ENCODE peak calls at places on chromosome 1, in ten cellular contexts. One of them, this sample, is unnamed.

GRCh38 chr1:113975211-113975895 is 3.9 kb upstream of the OLFML3 start:
- DNase-seq in WTC11: no peak
- DNase-seq in GM23248: peak; percentile 64
- DNase-seq in stimulated activated CD8-positive, alpha-beta memory T cell treated with anti-CD3 and anti-CD28 coated beads, Interleukin-2, amount 100 ng/mL, for 48 hours: no peak
- DNase-seq in neural crest cell: no peak
- DNase-seq in non-pigmented ciliary epithelial cell: no peak
- DNase-seq in RWPE1: no peak
- DNase-seq in left cardiac atrium: no peak
- DNase-seq in NK-92 treated with Interleukin-12 subunit alpha and Interleukin-12 subunit beta, amount 100 ng/mL, for 24 hours: peak; percentile 19
- DNase-seq in nucleus accumbens: no peak
- DNase-seq in this sample: no peak

GRCh38 chr1:232306269-232306911 is 323.5 kb downstream of the SIPA1L2 start:
- DNase-seq in WTC11: peak; percentile 35
- DNase-seq in GM23248: no peak
- DNase-seq in stimulated activated CD8-positive, alpha-beta memory T cell treated with anti-CD3 and anti-CD28 coated beads, Interleukin-2, amount 100 ng/mL, for 48 hours: no peak
- DNase-seq in neural crest cell: no peak
- DNase-seq in non-pigmented ciliary epithelial cell: no peak
- DNase-seq in RWPE1: no peak
- DNase-seq in left cardiac atrium: peak; percentile 41
- DNase-seq in NK-92 treated with Interleukin-12 subunit alpha and Interleukin-12 subunit beta, amount 100 ng/mL, for 24 hours: no peak
- DNase-seq in nucleus accumbens: no peak
- DNase-seq in this sample: no peak

GRCh38 chr1:11701551-11701961 is 10.0 kb downstream of the DRAXIN start:
- DNase-seq in WTC11: no peak
- DNase-seq in GM23248: peak; percentile 61
- DNase-seq in stimulated activated CD8-positive, alpha-beta memory T cell treated with anti-CD3 and anti-CD28 coated beads, Interleukin-2, amount 100 ng/mL, for 48 hours: no peak
- DNase-seq in neural crest cell: no peak
- DNase-seq in non-pigmented ciliary epithelial cell: no peak
- DNase-seq in RWPE1: no peak
- DNase-seq in left cardiac atrium: no peak
- DNase-seq in NK-92 treated with Interleukin-12 subunit alpha and Interleukin-12 subunit beta, amount 100 ng/mL, for 24 hours: no peak
- DNase-seq in nucleus accumbens: peak; percentile 62
- DNase-seq in this sample: no peak

GRCh38 chr1:235974616-235975015 is 90.3 kb downstream of the NID1 start:
- DNase-seq in WTC11: no peak
- DNase-seq in GM23248: no peak
- DNase-seq in stimulated activated CD8-positive, alpha-beta memory T cell treated with anti-CD3 and anti-CD28 coated beads, Interleukin-2, amount 100 ng/mL, for 48 hours: no peak
- DNase-seq in neural crest cell: no peak
- DNase-seq in non-pigmented ciliary epithelial cell: no peak
- DNase-seq in RWPE1: no peak
- DNase-seq in left cardiac atrium: no peak
- DNase-seq in NK-92 treated with Interleukin-12 subunit alpha and Interleukin-12 subunit beta, amount 100 ng/mL, for 24 hours: no peak
- DNase-seq in nucleus accumbens: no peak
- DNase-seq in this sample: no peak

GRCh38 chr1:192879416-192879815 is 70.6 kb downstream of the RGS2 start:
- DNase-seq in WTC11: no peak
- DNase-seq in GM23248: peak; percentile 16
- DNase-seq in stimulated activated CD8-positive, alpha-beta memory T cell treated with anti-CD3 and anti-CD28 coated beads, Interleukin-2, amount 100 ng/mL, for 48 hours: no peak
- DNase-seq in neural crest cell: no peak
- DNase-seq in non-pigmented ciliary epithelial cell: no peak
- DNase-seq in RWPE1: no peak
- DNase-seq in left cardiac atrium: no peak
- DNase-seq in NK-92 treated with Interleukin-12 subunit alpha and Interleukin-12 subunit beta, amount 100 ng/mL, for 24 hours: no peak
- DNase-seq in nucleus accumbens: no peak
- DNase-seq in this sample: no peak

GRCh38 chr1:22702255-22702654 is 8.4 kb upstream of the EPHB2 start:
- DNase-seq in WTC11: no peak
- DNase-seq in GM23248: no peak
- DNase-seq in stimulated activated CD8-positive, alpha-beta memory T cell treated with anti-CD3 and anti-CD28 coated beads, Interleukin-2, amount 100 ng/mL, for 48 hours: no peak
- DNase-seq in neural crest cell: no peak
- DNase-seq in non-pigmented ciliary epithelial cell: no peak
- DNase-seq in RWPE1: no peak
- DNase-seq in left cardiac atrium: no peak
- DNase-seq in NK-92 treated with Interleukin-12 subunit alpha and Interleukin-12 subunit beta, amount 100 ng/mL, for 24 hours: no peak
- DNase-seq in nucleus accumbens: no peak
- DNase-seq in this sample: no peak

GRCh38 chr1:222071313-222071886 is 329.5 kb upstream of the DUSP10 start:
- DNase-seq in WTC11: no peak
- DNase-seq in GM23248: no peak
- DNase-seq in stimulated activated CD8-positive, alpha-beta memory T cell treated with anti-CD3 and anti-CD28 coated beads, Interleukin-2, amount 100 ng/mL, for 48 hours: no peak
- DNase-seq in neural crest cell: no peak
- DNase-seq in non-pigmented ciliary epithelial cell: no peak
- DNase-seq in RWPE1: no peak
- DNase-seq in left cardiac atrium: no peak
- DNase-seq in NK-92 treated with Interleukin-12 subunit alpha and Interleukin-12 subunit beta, amount 100 ng/mL, for 24 hours: no peak
- DNase-seq in nucleus accumbens: no peak
- DNase-seq in this sample: no peak

GRCh38 chr1:13593511-13594131 is 10.0 kb downstream of the PDPN start:
- DNase-seq in WTC11: peak; percentile 41
- DNase-seq in GM23248: peak; percentile 92
- DNase-seq in stimulated activated CD8-positive, alpha-beta memory T cell treated with anti-CD3 and anti-CD28 coated beads, Interleukin-2, amount 100 ng/mL, for 48 hours: no peak
- DNase-seq in neural crest cell: no peak
- DNase-seq in non-pigmented ciliary epithelial cell: peak; percentile 60
- DNase-seq in RWPE1: no peak
- DNase-seq in left cardiac atrium: peak; percentile 67
- DNase-seq in NK-92 treated with Interleukin-12 subunit alpha and Interleukin-12 subunit beta, amount 100 ng/mL, for 24 hours: no peak
- DNase-seq in nucleus accumbens: no peak
- DNase-seq in this sample: no peak

GRCh38 chr1:204578867-204579664 is 62.9 kb downstream of the MDM4 start:
- DNase-seq in WTC11: peak; percentile 39
- DNase-seq in GM23248: peak; percentile 24
- DNase-seq in stimulated activated CD8-positive, alpha-beta memory T cell treated with anti-CD3 and anti-CD28 coated beads, Interleukin-2, amount 100 ng/mL, for 48 hours: no peak
- DNase-seq in neural crest cell: no peak
- DNase-seq in non-pigmented ciliary epithelial cell: no peak
- DNase-seq in RWPE1: no peak
- DNase-seq in left cardiac atrium: peak; percentile 48
- DNase-seq in NK-92 treated with Interleukin-12 subunit alpha and Interleukin-12 subunit beta, amount 100 ng/mL, for 24 hours: no peak
- DNase-seq in nucleus accumbens: no peak
- DNase-seq in this sample: peak; percentile 43

GRCh38 chr1:49036700-49037099 is 260.0 kb upstream of the BEND5 start:
- DNase-seq in WTC11: peak; percentile 24
- DNase-seq in GM23248: no peak
- DNase-seq in stimulated activated CD8-positive, alpha-beta memory T cell treated with anti-CD3 and anti-CD28 coated beads, Interleukin-2, amount 100 ng/mL, for 48 hours: no peak
- DNase-seq in neural crest cell: no peak
- DNase-seq in non-pigmented ciliary epithelial cell: no peak
- DNase-seq in RWPE1: no peak
- DNase-seq in left cardiac atrium: no peak
- DNase-seq in NK-92 treated with Interleukin-12 subunit alpha and Interleukin-12 subunit beta, amount 100 ng/mL, for 24 hours: no peak
- DNase-seq in nucleus accumbens: no peak
- DNase-seq in this sample: no peak

GRCh38 chr1:169886422-169886821 is 7.3 kb downstream of the SCYL3 start:
- DNase-seq in WTC11: no peak
- DNase-seq in GM23248: no peak
- DNase-seq in stimulated activated CD8-positive, alpha-beta memory T cell treated with anti-CD3 and anti-CD28 coated beads, Interleukin-2, amount 100 ng/mL, for 48 hours: no peak
- DNase-seq in neural crest cell: no peak
- DNase-seq in non-pigmented ciliary epithelial cell: no peak
- DNase-seq in RWPE1: no peak
- DNase-seq in left cardiac atrium: no peak
- DNase-seq in NK-92 treated with Interleukin-12 subunit alpha and Interleukin-12 subunit beta, amount 100 ng/mL, for 24 hours: no peak
- DNase-seq in nucleus accumbens: no peak
- DNase-seq in this sample: no peak

GRCh38 chr1:64476251-64476952 is 6.5 kb downstream of the CACHD1 start:
- DNase-seq in WTC11: no peak
- DNase-seq in GM23248: peak; percentile 86
- DNase-seq in stimulated activated CD8-positive, alpha-beta memory T cell treated with anti-CD3 and anti-CD28 coated beads, Interleukin-2, amount 100 ng/mL, for 48 hours: no peak
- DNase-seq in neural crest cell: no peak
- DNase-seq in non-pigmented ciliary epithelial cell: peak; percentile 80
- DNase-seq in RWPE1: no peak
- DNase-seq in left cardiac atrium: no peak
- DNase-seq in NK-92 treated with Interleukin-12 subunit alpha and Interleukin-12 subunit beta, amount 100 ng/mL, for 24 hours: no peak
- DNase-seq in nucleus accumbens: no peak
- DNase-seq in this sample: no peak

GRCh38 chr1:162019006-162019405 is 4.7 kb downstream of the OLFML2B start:
- DNase-seq in WTC11: no peak
- DNase-seq in GM23248: peak; percentile 85
- DNase-seq in stimulated activated CD8-positive, alpha-beta memory T cell treated with anti-CD3 and anti-CD28 coated beads, Interleukin-2, amount 100 ng/mL, for 48 hours: no peak
- DNase-seq in neural crest cell: no peak
- DNase-seq in non-pigmented ciliary epithelial cell: no peak
- DNase-seq in RWPE1: peak; percentile 26
- DNase-seq in left cardiac atrium: no peak
- DNase-seq in NK-92 treated with Interleukin-12 subunit alpha and Interleukin-12 subunit beta, amount 100 ng/mL, for 24 hours: no peak
- DNase-seq in nucleus accumbens: no peak
- DNase-seq in this sample: no peak

GRCh38 chr1:184861755-184862336 is 107.2 kb upstream of the EDEM3 start:
- DNase-seq in WTC11: no peak
- DNase-seq in GM23248: no peak
- DNase-seq in stimulated activated CD8-positive, alpha-beta memory T cell treated with anti-CD3 and anti-CD28 coated beads, Interleukin-2, amount 100 ng/mL, for 48 hours: no peak
- DNase-seq in neural crest cell: no peak
- DNase-seq in non-pigmented ciliary epithelial cell: no peak
- DNase-seq in RWPE1: no peak
- DNase-seq in left cardiac atrium: no peak
- DNase-seq in NK-92 treated with Interleukin-12 subunit alpha and Interleukin-12 subunit beta, amount 100 ng/mL, for 24 hours: no peak
- DNase-seq in nucleus accumbens: no peak
- DNase-seq in this sample: no peak

GRCh38 chr1:207649204-207649753 is 4.3 kb downstream of the CR1L start:
- DNase-seq in WTC11: no peak
- DNase-seq in GM23248: no peak
- DNase-seq in stimulated activated CD8-positive, alpha-beta memory T cell treated with anti-CD3 and anti-CD28 coated beads, Interleukin-2, amount 100 ng/mL, for 48 hours: no peak
- DNase-seq in neural crest cell: no peak
- DNase-seq in non-pigmented ciliary epithelial cell: no peak
- DNase-seq in RWPE1: no peak
- DNase-seq in left cardiac atrium: no peak
- DNase-seq in NK-92 treated with Interleukin-12 subunit alpha and Interleukin-12 subunit beta, amount 100 ng/mL, for 24 hours: no peak
- DNase-seq in nucleus accumbens: no peak
- DNase-seq in this sample: no peak